ENCODE peak calls at places on chromosomes 12 and 14, in five cellular contexts. W, Z, R, V and F are unnamed samples.
A peak's percentile ranks its signal among the peaks of the same experiment; 100 is the strongest.

GRCh38 chr12:126430921-126431320 is 1365.7 kb downstream of the AACS start:
- DNase-seq in R (no peak), V (peak; percentile 65), Z (no peak), W (no peak), F (no peak)

GRCh38 chr12:26696048-26696612 is 136.9 kb downstream of the ITPR2 start:
- DNase-seq in V (no peak), Z (peak; percentile 66), W (no peak), R (no peak), F (no peak)

GRCh38 chr14:50099335-50099734 is 17.0 kb downstream of the VCPKMT start:
- DNase-seq in R (no peak), Z (no peak), V (no peak), W (no peak), F (peak; percentile 73)

GRCh38 chr12:61894168-61894567 is 366.0 kb upstream of the USP15 start:
- DNase-seq in R (no peak), Z (no peak), W (no peak), V (no peak), F (no peak)

GRCh38 chr12:79983492-79983891 is 48.6 kb upstream of the PPP1R12A start:
- DNase-seq in R (no peak), Z (peak; percentile 68), V (peak; percentile 33), W (no peak), F (peak; percentile 9)

GRCh38 chr14:29320261-29320660 is 553.7 kb downstream of the FOXG1 start:
- DNase-seq in V (peak; percentile 15), R (no peak), W (no peak), Z (peak; percentile 24), F (peak; percentile 3)

GRCh38 chr14:53055003-53055402 is 98.1 kb downstream of the DDHD1 start:
- DNase-seq in Z (peak; percentile 84), V (peak; percentile 63), W (no peak), R (no peak), F (peak; percentile 61)

GRCh38 chr12:103013741-103014140 is 56.3 kb downstream of the ASCL1 start:
- DNase-seq in Z (no peak), V (no peak), R (no peak), W (no peak), F (no peak)

GRCh38 chr12:21073822-21074460 is 57.1 kb upstream of the SLCO1B1 start:
- DNase-seq in Z (peak; percentile 79), W (no peak), R (no peak), V (peak; percentile 30), F (peak; percentile 43)

GRCh38 chr14:78595797-78596196 is 425.6 kb downstream of the NRXN3 start:
- DNase-seq in W (no peak), Z (no peak), R (no peak), V (peak; percentile 40), F (no peak)

GRCh38 chr12:121576851-121577391 is 3.9 kb downstream of the KDM2B start:
- DNase-seq in Z (peak; percentile 89), V (peak; percentile 75), W (no peak), R (no peak), F (peak; percentile 74)

GRCh38 chr12:93785262-93786010 is 108.3 kb downstream of the CRADD start:
- DNase-seq in Z (peak; percentile 98), R (no peak), V (peak; percentile 52), W (peak; percentile 73), F (peak; percentile 94)

GRCh38 chr12:57767317-57767716 is 439 bp upstream of the CYP27B1 start:
- DNase-seq in V (no peak), R (no peak), Z (no peak), W (no peak), F (no peak)

GRCh38 chr14:31283568-31284252 is 76.1 kb upstream of the HECTD1 start:
- DNase-seq in V (no peak), W (no peak), R (no peak), Z (no peak), F (no peak)

GRCh38 chr12:5796171-5797091 is 148.6 kb downstream of the ANO2 start:
- DNase-seq in V (peak; percentile 47), Z (no peak), R (peak; percentile 63), W (no peak), F (no peak)

GRCh38 chr14:49687942-49688700 is at the start of gene POLE2:
- DNase-seq in Z (peak; percentile 72), W (peak; percentile 59), V (peak; percentile 86), R (peak; percentile 78), F (peak; percentile 37)

GRCh38 chr12:67593041-67593870 is 55.3 kb upstream of the DYRK2 start:
- DNase-seq in Z (peak; percentile 27), V (no peak), W (no peak), R (peak; percentile 82), F (peak; percentile 94)

GRCh38 chr12:11797993-11798720 is 148.7 kb downstream of the ETV6 start:
- DNase-seq in R (no peak), Z (no peak), V (no peak), W (no peak), F (no peak)

GRCh38 chr12:45217846-45218245 is 2.0 kb downstream of the ANO6 start:
- DNase-seq in W (no peak), R (no peak), Z (peak; percentile 31), V (no peak), F (peak; percentile 23)

GRCh38 chr12:2402180-2402579 is 349.4 kb downstream of the CACNA1C start:
- DNase-seq in V (no peak), W (no peak), R (no peak), Z (no peak), F (no peak)

GRCh38 chr12:4506870-4507269 is 31.8 kb upstream of the RAD51AP1 start:
- DNase-seq in V (no peak), Z (peak; percentile 50), R (no peak), W (no peak), F (peak; percentile 38)

GRCh38 chr12:101877816-101878811 is 734 bp downstream of the DRAM1 start:
- DNase-seq in W (peak; percentile 25), Z (peak; percentile 35), V (peak; percentile 35), R (peak; percentile 32), F (peak; percentile 18)

GRCh38 chr12:52655720-52656124 is 3.7 kb upstream of the KRT2 start:
- DNase-seq in V (no peak), W (no peak), R (peak; percentile 39), Z (no peak), F (peak; percentile 63)

GRCh38 chr12:92414383-92415065 is 268.9 kb upstream of the BTG1 start:
- DNase-seq in Z (peak; percentile 11), V (no peak), R (no peak), W (no peak), F (no peak)

GRCh38 chr12:42237052-42237852 is 796 bp downstream of the YAF2 start:
- DNase-seq in V (peak; percentile 79), Z (peak; percentile 79), R (peak; percentile 79), W (peak; percentile 55), F (peak; percentile 65)

GRCh38 chr12:104668274-104668718 is 211.5 kb downstream of the CHST11 start:
- DNase-seq in V (no peak), R (no peak), W (no peak), Z (no peak), F (no peak)

GRCh38 chr14:22039938-22040780 is 366.5 kb upstream of the OR4E1 start:
- DNase-seq in V (peak; percentile 49), W (no peak), R (no peak), Z (no peak), F (peak; percentile 26)

GRCh38 chr14:44700184-44700583 is 193.1 kb upstream of the FSCB start:
- DNase-seq in V (peak; percentile 5), W (no peak), R (no peak), Z (peak; percentile 25), F (no peak)

GRCh38 chr12:68611094-68611818 is 557 bp downstream of the RAP1B start:
- DNase-seq in W (peak; percentile 80), Z (peak; percentile 71), R (peak; percentile 68), V (peak; percentile 82), F (peak; percentile 42)

GRCh38 chr14:29085546-29085945 is 319.0 kb downstream of the FOXG1 start:
- DNase-seq in R (no peak), W (no peak), Z (peak; percentile 32), V (peak; percentile 11), F (peak; percentile 14)

GRCh38 chr12:92602476-92602875 is 100.3 kb upstream of the PLEKHG7 start:
- DNase-seq in W (no peak), R (no peak), Z (peak; percentile 99), V (no peak), F (peak; percentile 99)

GRCh38 chr14:91059576-91060471 is 617 bp downstream of the RPS6KA5 start:
- DNase-seq in W (peak; percentile 28), Z (no peak), R (peak; percentile 68), V (peak; percentile 25), F (peak; percentile 20)

GRCh38 chr12:27521066-27521465 is 2.9 kb upstream of the PPFIBP1 start:
- DNase-seq in R (no peak), W (no peak), Z (peak; percentile 55), V (peak; percentile 49), F (no peak)

GRCh38 chr14:103141117-103141796 is 18.0 kb downstream of the TNFAIP2 start:
- DNase-seq in W (no peak), R (peak; percentile 71), Z (peak; percentile 65), V (peak; percentile 62), F (no peak)

GRCh38 chr14:47207636-47208035 is 467.8 kb downstream of the MDGA2 start:
- DNase-seq in V (peak; percentile 37), R (no peak), W (no peak), Z (no peak), F (no peak)
- TF ChIP-seq CTCF in V (peak; percentile 49), R (no peak), W (no peak), Z (no peak), F (no peak)

GRCh38 chr12:14775652-14776020 is 27.6 kb downstream of the WBP11 start:
- DNase-seq in W (no peak), Z (no peak), R (no peak), V (no peak), F (peak; percentile 73)
- H3K4me3 ChIP-seq in W (peak overlapping the region; percentile 82), Z (peak overlapping the region; percentile 74), R (peak overlapping the region; percentile 73), V (peak overlapping the region; percentile 71), F (peak overlapping the region; percentile 62)

GRCh38 chr12:32107376-32108267 is 975 bp downstream of the BICD1 start:
- DNase-seq in Z (peak; percentile 85), V (peak; percentile 42), W (no peak), R (no peak), F (peak; percentile 82)
- TF ChIP-seq CTCF in Z (no peak), V (no peak), W (no peak), R (no peak), F (no peak)

GRCh38 chr12:47984331-47984801 is 19.9 kb downstream of the COL2A1 start:
- DNase-seq in R (no peak), V (no peak), W (no peak), Z (no peak), F (no peak)
- H3K4me3 ChIP-seq in R (no peak overlapping the region), V (no peak overlapping the region), W (no peak overlapping the region), Z (no peak overlapping the region), F (no peak overlapping the region)

GRCh38 chr12:95435355-95435754 is 38.6 kb upstream of the METAP2 start:
- DNase-seq in Z (no peak), W (no peak), R (no peak), V (no peak), F (no peak)
- TF ChIP-seq CTCF in Z (no peak), W (no peak), R (no peak), V (no peak), F (no peak)

DNA sequence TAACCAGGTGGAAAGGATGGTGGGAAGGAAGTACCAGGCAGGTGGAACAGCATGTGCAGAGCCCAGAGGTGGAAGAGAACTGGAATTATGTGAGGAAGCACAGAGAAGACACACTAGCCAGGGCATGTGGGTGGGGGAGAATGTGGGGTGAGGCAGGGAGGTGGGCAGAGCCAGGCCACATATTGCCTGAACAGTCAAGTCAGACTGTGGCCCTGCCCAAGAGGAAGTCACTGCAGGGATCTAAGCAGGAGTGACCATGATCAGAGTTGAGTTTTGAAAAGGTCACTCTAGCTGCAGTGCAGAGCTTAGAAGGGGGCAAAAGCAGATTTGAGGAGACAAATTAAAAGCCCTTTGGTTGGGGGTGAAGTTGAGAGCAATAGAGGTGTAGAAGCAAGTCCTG is 114.0 kb upstream of the SLC38A2 start:
- DNase-seq in R (no peak), V (no peak), W (no peak), Z (no peak), F (no peak)
- H3K4me3 ChIP-seq in R (no peak overlapping the region), V (no peak overlapping the region), W (no peak overlapping the region), Z (no peak overlapping the region), F (no peak overlapping the region)

GRCh38 chr12:98227162-98227561 is 288.2 kb upstream of the TMPO start:
- DNase-seq in R (no peak), Z (peak; percentile 6), W (no peak), V (peak; percentile 53), F (peak; percentile 14)
- TF ChIP-seq CTCF in R (no peak), Z (peak; percentile 24), W (no peak), V (peak; percentile 67), F (peak; percentile 38)